ENCODE peak calls at places on chromosome 19, in seven cellular contexts. X, Y, Z, I, Q, G and M are unnamed samples.

GRCh38 chr19:10420444-10421239 is at the start of gene PDE4A:
- DNase-seq in X (peak; percentile 85), Y (no peak), Z (peak; percentile 68), I (peak; percentile 70), Q (peak; percentile 87), G (peak; percentile 49), M (peak; percentile 81)

GRCh38 chr19:373391-374182 is 29.0 kb upstream of the MIER2 start:
- DNase-seq in X (peak; percentile 44), Y (no peak), Z (no peak), I (no peak), Q (no peak), G (no peak), M (no peak)

GRCh38 chr19:42555317-42555716 is 27.0 kb upstream of the CEACAM1 start:
- DNase-seq in X (peak; percentile 64), Y (no peak), Z (no peak), I (no peak), Q (no peak), G (no peak), M (no peak)

GRCh38 chr19:2477732-2478191 is 1.8 kb downstream of the GADD45B start:
- DNase-seq in X (no peak), Y (peak; percentile 54), Z (peak; percentile 63), I (peak; percentile 51), Q (no peak), G (peak; percentile 59), M (no peak)

GRCh38 chr19:17259118-17259780 is 5.3 kb downstream of the USHBP1 start:
- DNase-seq in X (no peak), Y (no peak), Z (no peak), I (peak; percentile 44), Q (no peak), G (peak; percentile 36), M (no peak)

GRCh38 chr19:40603071-40603718 is 2.0 kb downstream of the LTBP4 start:
- DNase-seq in X (no peak), Y (no peak), Z (peak; percentile 76), I (no peak), Q (no peak), G (peak; percentile 73), M (no peak)

GRCh38 chr19:28981994-28982393 is 231.0 kb downstream of the UQCRFS1 start:
- DNase-seq in X (no peak), Y (no peak), Z (no peak), I (no peak), Q (no peak), G (no peak), M (no peak)

GRCh38 chr19:45152504-45153338 is 8.1 kb downstream of the NKPD1 start:
- DNase-seq in X (peak; percentile 89), Y (peak; percentile 67), Z (no peak), I (peak; percentile 77), Q (peak; percentile 58), G (peak; percentile 72), M (peak; percentile 69)

GRCh38 chr19:8332976-8333770 is 9.9 kb downstream of the KANK3 start:
- DNase-seq in X (peak; percentile 68), Y (no peak), Z (no peak), I (no peak), Q (no peak), G (no peak), M (no peak)

GRCh38 chr19:45215391-45216191 is 29.6 kb downstream of the EXOC3L2 start:
- DNase-seq in X (peak; percentile 85), Y (no peak), Z (no peak), I (no peak), Q (peak; percentile 33), G (no peak), M (peak; percentile 37)

DNA sequence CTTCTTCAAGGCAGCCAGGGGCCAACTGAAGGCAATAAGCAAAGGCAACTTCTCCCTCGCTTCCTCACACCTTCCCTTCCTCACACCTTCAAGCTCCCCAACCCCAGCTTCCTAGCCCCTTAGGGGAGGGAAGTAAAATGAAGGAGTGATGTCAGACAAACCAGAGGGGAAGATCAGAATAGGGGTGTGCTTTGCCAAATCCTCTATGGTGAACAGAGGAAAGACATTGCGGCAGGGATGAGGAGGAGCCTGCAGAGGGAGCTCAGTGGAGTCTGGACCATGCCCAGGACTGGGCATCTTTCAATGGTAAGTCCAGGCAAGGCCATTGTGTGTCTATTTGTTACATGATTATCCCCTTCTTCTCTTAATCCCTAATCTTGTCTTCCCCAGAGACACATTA is 164.0 kb downstream of the TSHZ3 start:
- DNase-seq in X (peak; percentile 52), Y (no peak), Z (no peak), I (peak; percentile 11), Q (no peak), G (peak; percentile 9), M (no peak)
- TF ChIP-seq CTCF in X (peak; percentile 49), Y (no peak), Z (no peak), I (no peak), Q (peak; percentile 12), G (peak; percentile 11), M (no peak)

DNA sequence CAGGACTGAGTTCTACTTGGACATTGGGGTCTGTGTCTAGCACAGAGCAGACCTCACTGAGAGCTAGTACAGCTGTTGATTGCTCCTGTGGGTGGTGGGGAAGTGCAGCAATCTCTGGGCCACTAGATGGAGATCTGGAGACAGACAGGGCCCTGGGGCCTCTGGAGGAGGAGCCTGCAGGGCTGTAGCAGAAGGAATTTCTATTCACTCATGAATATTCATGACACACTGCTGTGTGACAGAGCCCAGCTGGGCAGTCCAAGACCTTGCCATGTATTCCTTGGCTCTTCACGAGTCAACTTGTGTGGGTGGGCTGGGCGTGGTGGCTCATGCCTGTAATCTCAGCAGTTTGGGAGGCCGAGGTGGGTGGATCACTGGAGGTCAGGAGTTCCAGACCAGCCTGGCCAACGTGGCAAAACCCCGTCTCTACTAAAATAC is 37.5 kb downstream of the SUGP2 start:
- DNase-seq in X (peak; percentile 90), Y (peak; percentile 17), Z (peak; percentile 64), I (peak; percentile 93), Q (peak; percentile 71), G (peak; percentile 93), M (peak; percentile 75)
- TF ChIP-seq CTCF in X (peak; percentile 80), Y (peak; percentile 10), Z (peak; percentile 39), I (peak; percentile 89), Q (peak; percentile 63), G (peak; percentile 81), M (peak; percentile 40)

DNA sequence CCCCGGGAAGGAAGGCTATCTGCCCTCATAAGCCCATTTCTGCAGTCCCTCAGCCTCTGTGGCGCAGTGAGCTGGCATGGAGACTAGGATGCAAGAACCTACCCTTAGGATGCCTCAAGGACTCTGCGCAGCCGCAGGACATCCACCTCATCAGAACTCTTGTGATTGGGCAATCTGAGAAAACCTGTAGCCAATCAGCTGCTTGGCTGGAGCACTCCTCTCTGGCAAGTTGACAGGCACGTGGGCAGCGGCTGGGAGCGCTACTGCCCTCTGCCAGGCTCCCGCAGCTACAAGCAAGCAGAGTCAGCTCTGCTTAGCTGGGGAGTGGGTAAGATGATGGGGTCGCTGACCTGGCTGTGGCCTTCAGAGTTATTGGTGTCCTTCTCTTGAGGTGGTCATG is 1.5 kb upstream of the ECSIT start:
- DNase-seq in X (peak; percentile 95), Y (peak; percentile 80), Z (peak; percentile 89), I (peak; percentile 92), Q (peak; percentile 96), G (peak; percentile 90), M (peak; percentile 75)
- TF ChIP-seq CTCF in X (peak; percentile 58), Y (no peak), Z (no peak), I (no peak), Q (peak; percentile 63), G (peak; percentile 44), M (no peak)

DNA sequence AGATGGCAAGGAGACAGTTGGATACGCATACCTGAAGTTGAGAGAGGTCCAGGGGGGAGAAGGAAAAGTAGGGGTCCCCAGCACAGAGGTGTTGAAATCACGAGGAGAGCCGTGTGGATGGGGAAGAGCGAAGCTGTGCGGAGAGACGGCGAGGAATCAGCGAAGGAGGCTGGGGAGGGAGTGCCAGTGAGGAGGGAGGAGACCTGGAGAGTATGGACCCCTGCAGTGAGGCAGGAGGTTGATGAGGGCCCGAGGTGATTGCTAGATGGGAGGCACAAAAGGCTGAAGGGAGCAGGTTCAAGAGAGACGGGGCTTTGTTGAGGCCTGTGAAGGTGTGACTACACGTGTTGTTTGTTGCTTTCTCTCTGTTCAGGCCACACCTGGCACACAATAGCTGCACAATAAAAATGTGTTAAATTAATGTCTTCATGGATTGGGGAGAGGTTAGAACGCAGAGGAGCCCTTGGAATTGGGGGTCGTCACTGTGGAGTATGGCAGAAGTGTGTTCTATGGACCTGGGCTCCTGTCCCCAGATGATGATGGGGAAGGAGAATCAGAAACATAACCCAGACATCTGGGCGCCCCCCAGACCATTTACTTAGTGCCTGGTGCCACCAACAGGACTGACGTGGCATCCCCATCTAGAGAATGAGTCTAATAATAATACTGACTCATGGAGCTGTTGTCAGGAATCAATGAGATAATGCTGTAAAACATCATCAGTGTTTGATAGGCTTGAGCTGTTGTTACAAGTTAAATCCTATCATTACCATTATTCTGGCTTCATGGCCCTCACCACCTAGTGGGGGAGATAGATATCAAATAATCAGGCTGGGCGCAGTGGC is 137.5 kb downstream of the SIPA1L3 start:
- DNase-seq in X (peak; percentile 74), Y (no peak), Z (peak; percentile 42), I (peak; percentile 66), Q (no peak), G (no peak), M (no peak)
- TF ChIP-seq CTCF in X (no peak), Y (no peak), Z (peak; percentile 28), I (peak; percentile 7), Q (no peak), G (no peak), M (no peak)

DNA sequence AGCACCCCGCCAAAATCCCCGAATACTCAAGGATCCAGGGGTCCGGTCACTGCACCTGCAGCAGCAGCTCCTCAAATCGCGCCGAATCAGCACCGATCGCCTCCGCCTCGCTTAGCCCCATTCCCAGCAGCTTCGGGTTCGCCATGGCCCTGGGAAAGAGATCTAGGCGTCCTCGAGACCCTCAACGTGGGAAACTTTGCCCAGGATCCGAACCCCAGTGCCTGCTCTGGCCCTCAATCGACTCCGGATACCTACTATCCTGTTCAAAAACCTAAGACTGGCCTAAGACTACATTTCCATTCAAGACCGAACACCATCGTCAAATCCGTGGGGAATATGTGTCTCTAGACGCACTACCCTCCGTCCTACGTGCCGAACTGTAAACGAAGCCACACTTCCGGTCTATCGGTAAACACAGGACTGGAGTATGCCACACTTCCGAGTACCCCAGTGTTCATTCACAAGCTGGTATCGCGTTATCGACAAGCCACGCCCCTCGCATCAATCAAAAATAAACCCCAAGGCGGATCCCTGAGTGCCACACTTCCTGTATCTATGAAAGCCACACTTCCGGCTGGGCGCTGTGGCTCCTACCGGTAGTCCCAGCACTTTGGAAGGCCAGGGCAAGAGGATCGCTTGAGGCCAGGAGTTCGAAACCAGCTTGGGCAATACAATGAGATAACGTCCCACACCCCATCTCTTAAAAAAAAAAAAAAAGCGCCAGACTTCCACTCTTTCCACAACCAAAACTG is at the start of gene PIH1D1:
- DNase-seq in X (peak; percentile 99), Y (peak; percentile 98), Z (peak; percentile 100), I (peak; percentile 99), Q (peak; percentile 97), G (peak; percentile 99), M (peak; percentile 88)
- TF ChIP-seq CTCF in X (peak; percentile 52), Y (no peak), Z (no peak), I (peak; percentile 20), Q (peak; percentile 20), G (peak; percentile 24), M (no peak)

DNA sequence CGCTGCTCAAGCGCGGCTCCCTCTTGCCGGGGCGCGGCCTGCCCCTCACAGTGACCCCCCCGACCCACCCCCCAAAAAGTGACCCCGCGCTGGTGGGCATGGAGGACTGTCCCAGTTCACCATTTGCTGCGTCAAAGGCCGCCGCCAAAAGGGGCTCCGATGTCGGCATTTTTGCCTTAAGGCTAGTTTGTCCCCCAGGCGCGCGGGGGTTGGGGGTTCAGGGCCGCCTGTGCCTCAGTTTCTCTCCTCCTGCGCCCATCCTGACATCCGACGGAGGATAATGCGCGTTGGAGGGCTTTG is 17.1 kb downstream of the NFIX start:
- DNase-seq in X (no peak), Y (no peak), Z (no peak), I (no peak), Q (no peak), G (no peak), M (no peak)
- TF ChIP-seq CTCF in X (no peak), Y (no peak), Z (no peak), I (no peak), Q (no peak), G (no peak), M (no peak)

GRCh38 chr19:54429545-54430227 is 14.4 kb downstream of the TTYH1 start:
- DNase-seq in X (peak; percentile 71), Y (no peak), Z (no peak), I (no peak), Q (no peak), G (no peak), M (no peak)
- TF ChIP-seq CTCF in X (peak; percentile 42), Y (no peak), Z (no peak), I (no peak), Q (no peak), G (no peak), M (no peak)